ENCODE peak calls at places on chromosome 2, in eight cellular contexts. V is NCI-H345; K is mammary epithelial cell; R is stimulated activated CD8-positive, alpha-beta memory T cell treated with anti-CD3 and anti-CD28 coated beads, Interleukin-2, amount 100 ng/mL, for 1 hour; Z is A172; F is NCI-H187; L is SW480; E is cardiac fibroblast. H is an unnamed sample.

GRCh38 chr2:118012778-118013177 is 1.1 kb downstream of the CCDC93 start:
- DNase-seq in V (no peak), K (peak; percentile 23), R (no peak), Z (no peak), F (no peak), L (no peak), E (no peak), H (no peak)

GRCh38 chr2:184444217-184444616 is 154.1 kb upstream of the ZNF804A start:
- DNase-seq in V (no peak), K (no peak), R (no peak), Z (no peak), F (no peak), L (no peak), E (no peak), H (no peak)

GRCh38 chr2:86039178-86039962 is 66.3 kb downstream of the POLR1A start:
- DNase-seq in V (no peak), K (no peak), R (no peak), Z (no peak), F (no peak), L (no peak), E (no peak), H (no peak)

GRCh38 chr2:217979151-217979811 is 23.5 kb downstream of the TNS1 start:
- DNase-seq in V (no peak), K (no peak), R (no peak), Z (no peak), F (no peak), L (peak; percentile 29), E (peak; percentile 56), H (peak; percentile 62)

GRCh38 chr2:238167344-238167715 is 8.6 kb downstream of the ERFE start:
- DNase-seq in V (no peak), K (no peak), R (no peak), Z (no peak), F (no peak), L (no peak), E (no peak), H (no peak)

GRCh38 chr2:10914272-10914693 is 2.5 kb downstream of the KCNF1 start:
- DNase-seq in V (no peak), K (no peak), R (no peak), Z (no peak), F (no peak), L (no peak), E (no peak), H (peak; percentile 28)

GRCh38 chr2:172829229-172829628 is 93.6 kb downstream of the RAPGEF4 start:
- DNase-seq in V (no peak), K (peak; percentile 34), R (no peak), Z (peak; percentile 68), F (no peak), L (peak; percentile 14), E (peak; percentile 66), H (peak; percentile 40)

GRCh38 chr2:165122521-165122920 is 81.3 kb downstream of the SCN3A start:
- DNase-seq in V (no peak), K (peak; percentile 16), R (no peak), Z (no peak), F (no peak), L (no peak), E (no peak), H (no peak)

GRCh38 chr2:174570325-174570958 is 27.2 kb downstream of the WIPF1 start:
- DNase-seq in V (no peak), K (peak; percentile 16), R (no peak), Z (no peak), F (no peak), L (peak; percentile 47), E (no peak), H (no peak)

GRCh38 chr2:198657520-198658121 is 800.1 kb downstream of the SATB2 start:
- DNase-seq in V (peak; percentile 49), K (peak; percentile 8), R (no peak), Z (peak; percentile 49), F (no peak), L (peak; percentile 23), E (peak; percentile 5), H (peak; percentile 16)

GRCh38 chr2:222709191-222709891 is 37.9 kb downstream of the MOGAT1 start:
- DNase-seq in V (no peak), K (peak; percentile 41), R (no peak), Z (peak; percentile 97), F (no peak), L (peak; percentile 89), E (peak; percentile 98), H (peak; percentile 100)

GRCh38 chr2:40103590-40103989 is 324.5 kb upstream of the THUMPD2 start:
- DNase-seq in V (no peak), K (no peak), R (no peak), Z (no peak), F (no peak), L (no peak), E (peak; percentile 45), H (peak; percentile 83)

GRCh38 chr2:127416486-127417001 is 1.7 kb upstream of the PROC start:
- DNase-seq in V (no peak), K (peak; percentile 51), R (no peak), Z (no peak), F (no peak), L (no peak), E (no peak), H (no peak)

H was measured in mesenchymal stem cell.